ENCODE peak calls at places on chromosome 7, in seven cellular contexts. D is colonic mucosa, H is mucosa of descending colon, M is transverse colon, L is GM23248, T is lower leg skin, P is astrocyte. A is an unnamed sample.

GRCh38 chr7:80583901-80584300 is 54.5 kb upstream of the CD36 start:
- DNase-seq in D (no peak), H (no peak), M (no peak), L (no peak), T (no peak), P (no peak), A (no peak)

GRCh38 chr7:150322114-150322832 is 882 bp upstream of the LRRC61 start:
- DNase-seq in D (peak), H (no peak), M (no peak), L (no peak), T (no peak), P (no peak), A (no peak)

GRCh38 chr7:142882338-142882678 is 3.2 kb downstream of the TRPV6 start:
- DNase-seq in D (no peak), H (no peak), M (no peak), L (no peak), T (no peak), P (no peak), A (no peak)

GRCh38 chr7:39727614-39728013 is 104.2 kb downstream of the RALA start:
- DNase-seq in D (no peak), H (no peak), M (no peak), L (no peak), T (no peak), P (no peak), A (no peak)

GRCh38 chr7:98091523-98091922 is 15.1 kb upstream of the LMTK2 start:
- DNase-seq in D (no peak), H (no peak), M (no peak), L (no peak), T (no peak), P (no peak), A (no peak)

GRCh38 chr7:152459724-152460251 is 24.0 kb upstream of the KMT2C start:
- DNase-seq in D (peak), H (peak), M (peak), L (peak), T (peak), P (no peak), A (peak)

GRCh38 chr7:134701272-134701671 is 54.6 kb downstream of the BPGM start:
- DNase-seq in D (no peak), H (no peak), M (no peak), L (peak), T (no peak), P (no peak), A (no peak)

GRCh38 chr7:28533731-28534531 is 121.6 kb downstream of the CREB5 start:
- DNase-seq in D (peak), H (no peak), M (no peak), L (peak), T (peak), P (no peak), A (peak)

GRCh38 chr7:27200761-27201230 is 905 bp upstream of the HOXA13 start:
- DNase-seq in D (peak), H (no peak), M (no peak), L (no peak), T (no peak), P (no peak), A (no peak)

GRCh38 chr7:69941077-69941476 is 342.8 kb downstream of the AUTS2 start:
- DNase-seq in D (no peak), H (no peak), M (no peak), L (no peak), T (no peak), P (no peak), A (no peak)

GRCh38 chr7:87747681-87748080 is 119.5 kb downstream of the RUNDC3B start:
- DNase-seq in D (no peak), H (no peak), M (no peak), L (no peak), T (no peak), P (no peak), A (no peak)

GRCh38 chr7:117085769-117086463 is 132.6 kb downstream of the ST7 start:
- DNase-seq in D (no peak), H (no peak), M (no peak), L (peak), T (no peak), P (peak), A (no peak)

GRCh38 chr7:129225206-129225930 is 538 bp downstream of the AHCYL2 start:
- DNase-seq in D (peak), H (peak), M (peak), L (peak), T (peak), P (peak), A (peak)

GRCh38 chr7:97025130-97025499 is 484 bp upstream of the DLX5 start:
- DNase-seq in D (no peak), H (no peak), M (no peak), L (no peak), T (no peak), P (no peak), A (no peak)

GRCh38 chr7:27142562-27143021 is 889 bp downstream of the HOXA5 start:
- DNase-seq in D (peak), H (peak), M (no peak), L (no peak), T (no peak), P (no peak), A (peak)

GRCh38 chr7:8109196-8110022 is 140.8 kb downstream of the GLCCI1 start:
- DNase-seq in D (no peak), H (no peak), M (no peak), L (peak), T (no peak), P (peak), A (no peak)

GRCh38 chr7:64307254-64308018 is 6.3 kb upstream of the ZNF736 start:
- DNase-seq in D (peak), H (peak), M (peak), L (peak), T (peak), P (peak), A (peak)

GRCh38 chr7:93279541-93279940 is 47.4 kb downstream of the VPS50 start:
- DNase-seq in D (no peak), H (no peak), M (no peak), L (peak), T (no peak), P (peak), A (no peak)

GRCh38 chr7:27071622-27072390 is 24.0 kb downstream of the HOXA1 start:
- DNase-seq in D (no peak), H (no peak), M (no peak), L (no peak), T (no peak), P (no peak), A (no peak)

GRCh38 chr7:24979863-24980694 is at the start of gene OSBPL3:
- DNase-seq in D (peak), H (peak), M (peak), L (peak), T (peak), P (peak), A (peak)

GRCh38 chr7:54841772-54842707 is 83.0 kb upstream of the SEC61G start:
- DNase-seq in D (peak), H (no peak), M (peak), L (peak), T (no peak), P (peak), A (no peak)

GRCh38 chr7:77327932-77328628 is 88.1 kb downstream of the GSAP start:
- DNase-seq in D (no peak), H (no peak), M (no peak), L (peak), T (no peak), P (peak), A (no peak)

GRCh38 chr7:122212754-122213153 is 68.7 kb upstream of the AASS start:
- DNase-seq in D (no peak), H (no peak), M (no peak), L (no peak), T (no peak), P (no peak), A (no peak)

GRCh38 chr7:95536656-95537311 is 51.0 kb downstream of the ASB4 start:
- DNase-seq in D (no peak), H (no peak), M (peak), L (no peak), T (no peak), P (no peak), A (no peak)

GRCh38 chr7:26167293-26167934 is 15.4 kb downstream of the NFE2L3 start:
- DNase-seq in D (no peak), H (no peak), M (no peak), L (no peak), T (no peak), P (no peak), A (no peak)

GRCh38 chr7:141974831-141975230 is 1.3 kb upstream of the TAS2R38 start:
- DNase-seq in D (peak), H (no peak), M (peak), L (peak), T (no peak), P (no peak), A (no peak)

GRCh38 chr7:57868771-57869483 is 418.9 kb downstream of the ZNF716 start:
- DNase-seq in D (no peak), H (peak), M (no peak), L (peak), T (no peak), P (no peak), A (no peak)

GRCh38 chr7:80900583-80901576 is 18.0 kb downstream of the SEMA3C start:
- DNase-seq in D (peak), H (no peak), M (no peak), L (peak), T (no peak), P (peak), A (no peak)

DNA sequence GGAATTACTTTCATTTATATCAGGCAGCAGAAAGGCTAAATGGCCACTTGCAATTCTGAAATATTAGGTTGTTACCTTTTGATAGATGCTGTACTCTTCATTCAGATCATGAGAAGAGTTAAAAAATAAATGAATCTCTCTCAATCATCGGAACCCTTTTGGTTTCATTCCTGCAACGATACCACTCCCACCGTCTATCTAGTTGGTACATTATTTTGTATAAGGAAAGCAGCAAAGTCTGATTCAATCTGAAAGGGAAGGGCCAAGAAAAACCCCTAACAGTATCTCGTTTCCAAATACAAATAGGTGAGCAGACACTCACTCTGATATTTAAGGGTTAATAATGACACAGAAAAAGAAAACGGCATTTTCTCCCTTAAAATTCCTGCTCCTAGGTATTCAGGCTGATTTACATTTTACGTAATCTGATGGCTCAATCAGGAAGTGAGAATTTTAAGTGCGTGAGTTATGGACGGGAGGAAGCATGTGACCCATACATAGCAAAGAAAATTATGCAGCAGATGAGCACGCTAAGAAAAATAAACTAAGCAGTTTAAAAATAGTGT is 209.4 kb upstream of the KLF14 start:
- DNase-seq in D (no peak), H (no peak), M (no peak), L (peak), T (no peak), P (peak), A (no peak)
- H3K4me3 ChIP-seq in D (peak), H (peak), M (peak), L (peak), T (no peak), P (peak), A (peak)

GRCh38 chr7:105890290-105890997 is 14.0 kb upstream of the ATXN7L1 start:
- DNase-seq in D (no peak), H (no peak), M (no peak), L (no peak), T (no peak), P (peak), A (no peak)

GRCh38 chr7:105896407-105896842 is 20.0 kb upstream of the ATXN7L1 start:
- DNase-seq in D (peak), H (peak), M (peak), L (no peak), T (no peak), P (no peak), A (no peak)

GRCh38 chr7:105897999-105898398 is 21.6 kb upstream of the ATXN7L1 start:
- DNase-seq in D (no peak), H (no peak), M (no peak), L (no peak), T (no peak), P (no peak), A (no peak)

GRCh38 chr7:105894131-105894530 is 17.7 kb upstream of the ATXN7L1 start:
- DNase-seq in D (no peak), H (no peak), M (no peak), L (no peak), T (no peak), P (no peak), A (no peak)
- H3K4me3 ChIP-seq in D (no peak), H (no peak), M (no peak), L (no peak), T (no peak), P (no peak), A (no peak)

GRCh38 chr7:35726654-35727053 is 31.7 kb upstream of the HERPUD2 start:
- DNase-seq in D (no peak), H (no peak), M (no peak), L (no peak), T (no peak), P (no peak), A (no peak)
- H3K4me3 ChIP-seq in D (no peak), H (no peak), M (no peak), L (no peak), T (no peak), P (no peak), A (no peak)

GRCh38 chr7:4714161-4714700 is 32.1 kb downstream of the FOXK1 start:
- DNase-seq in D (no peak), H (no peak), M (no peak), L (no peak), T (no peak), P (no peak), A (no peak)

GRCh38 chr7:4713183-4713784 is 31.2 kb downstream of the FOXK1 start:
- DNase-seq in D (no peak), H (no peak), M (peak), L (peak), T (peak), P (peak), A (no peak)

GRCh38 chr7:4711093-4711492 is 29.0 kb downstream of the FOXK1 start:
- DNase-seq in D (no peak), H (no peak), M (no peak), L (no peak), T (no peak), P (no peak), A (no peak)

GRCh38 chr7:4711634-4712033 is 29.5 kb downstream of the FOXK1 start:
- DNase-seq in D (no peak), H (no peak), M (no peak), L (no peak), T (no peak), P (no peak), A (no peak)

GRCh38 chr7:4712371-4713182 is 30.5 kb downstream of the FOXK1 start:
- DNase-seq in D (peak), H (no peak), M (peak), L (peak), T (no peak), P (peak), A (no peak)
- H3K4me3 ChIP-seq in D (no peak), H (no peak), M (no peak), L (peak), T (no peak), P (no peak), A (no peak)

DNA sequence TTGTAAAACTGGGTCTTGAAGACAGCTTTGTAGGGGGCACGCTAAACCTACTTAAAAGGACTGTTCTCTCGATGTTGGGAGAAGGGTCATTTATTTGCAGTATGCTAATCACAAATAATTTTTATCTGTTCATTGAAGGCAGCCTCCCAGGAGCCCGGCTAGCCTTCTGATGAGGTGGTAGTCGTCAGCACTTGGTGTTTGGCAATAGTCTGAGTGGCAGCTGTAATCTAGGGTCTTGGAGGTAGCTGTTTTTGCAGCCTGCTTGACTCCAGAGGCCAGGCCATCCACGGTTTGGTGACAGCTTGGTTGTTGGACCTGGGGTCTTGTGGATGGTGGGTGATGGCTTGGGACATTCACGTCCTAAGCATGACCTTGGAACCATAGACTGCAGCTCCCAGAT is 2.2 kb downstream of the GTF2IRD1 start:
- DNase-seq in D (no peak), H (no peak), M (no peak), L (peak), T (no peak), P (no peak), A (no peak)
- H3K4me3 ChIP-seq in D (no peak), H (no peak), M (no peak), L (no peak), T (no peak), P (no peak), A (no peak)

GRCh38 chr7:56175086-56175760 is 59.0 kb upstream of the NUPR2 start:
- DNase-seq in D (peak), H (peak), M (peak), L (peak), T (no peak), P (no peak), A (peak)

GRCh38 chr7:56174346-56175085 is 58.3 kb upstream of the NUPR2 start:
- DNase-seq in D (no peak), H (peak), M (no peak), L (no peak), T (no peak), P (no peak), A (no peak)

GRCh38 chr7:56181010-56181409 is 64.8 kb upstream of the NUPR2 start:
- DNase-seq in D (no peak), H (no peak), M (no peak), L (no peak), T (no peak), P (no peak), A (no peak)

GRCh38 chr7:56175784-56176183 is 59.6 kb upstream of the NUPR2 start:
- DNase-seq in D (no peak), H (no peak), M (no peak), L (peak), T (no peak), P (no peak), A (no peak)
- H3K4me3 ChIP-seq in D (no peak), H (no peak), M (peak), L (peak), T (no peak), P (no peak), A (peak)

GRCh38 chr7:155532792-155533119 is 13.6 kb downstream of the CNPY1 start:
- DNase-seq in D (no peak), H (no peak), M (no peak), L (no peak), T (no peak), P (no peak), A (peak)
- H3K4me3 ChIP-seq in D (no peak), H (no peak), M (no peak), L (no peak), T (no peak), P (no peak), A (no peak)